ENCODE peak calls at places on chromosomes 4 and X, in four cellular contexts. One of them, this sample, is unnamed.

GRCh38 chr4:8871417-8872401 is at the start of gene HMX1:
- DNase-seq in mesothelial cell of epicardium: peak; percentile 75
- DNase-seq in NB4: no peak
- DNase-seq in fibroblast of pulmonary artery: no peak
- DNase-seq in this sample: no peak

GRCh38 chr4:56007154-56007553 is 58.4 kb downstream of the CEP135 start:
- DNase-seq in mesothelial cell of epicardium: no peak
- DNase-seq in NB4: peak; percentile 1
- DNase-seq in fibroblast of pulmonary artery: peak; percentile 3
- DNase-seq in this sample: no peak

GRCh38 chr4:141395246-141395830 is 174.6 kb downstream of the ZNF330 start:
- DNase-seq in mesothelial cell of epicardium: no peak
- DNase-seq in NB4: no peak
- DNase-seq in fibroblast of pulmonary artery: no peak
- DNase-seq in this sample: no peak

GRCh38 chrX:47285762-47286320 is 53.0 kb downstream of the USP11 start:
- DNase-seq in mesothelial cell of epicardium: no peak
- DNase-seq in NB4: no peak
- DNase-seq in fibroblast of pulmonary artery: peak; percentile 4
- DNase-seq in this sample: no peak

GRCh38 chrX:1012678-1013300 is 199.7 kb downstream of the CRLF2 start:
- DNase-seq in mesothelial cell of epicardium: no peak
- DNase-seq in NB4: no peak
- DNase-seq in fibroblast of pulmonary artery: no peak
- DNase-seq in this sample: no peak

GRCh38 chr4:7026107-7026506 is 17.1 kb upstream of the TADA2B start:
- DNase-seq in mesothelial cell of epicardium: no peak
- DNase-seq in NB4: no peak
- DNase-seq in fibroblast of pulmonary artery: no peak
- DNase-seq in this sample: no peak

GRCh38 chrX:64204701-64205440 is 637 bp downstream of the AMER1 start:
- DNase-seq in mesothelial cell of epicardium: peak; percentile 48
- DNase-seq in NB4: peak; percentile 64
- DNase-seq in fibroblast of pulmonary artery: peak; percentile 27
- DNase-seq in this sample: peak; percentile 28

GRCh38 chrX:16573781-16574180 is 76.2 kb upstream of the S100G start:
- DNase-seq in mesothelial cell of epicardium: no peak
- DNase-seq in NB4: no peak
- DNase-seq in fibroblast of pulmonary artery: peak; percentile 49
- DNase-seq in this sample: no peak

GRCh38 chr4:128858875-128859696 is 49.6 kb downstream of the JADE1 start:
- DNase-seq in mesothelial cell of epicardium: no peak
- DNase-seq in NB4: no peak
- DNase-seq in fibroblast of pulmonary artery: peak; percentile 72
- DNase-seq in this sample: no peak

GRCh38 chr4:84091266-84091665 is 407.8 kb downstream of the NKX6-1 start:
- DNase-seq in mesothelial cell of epicardium: no peak
- DNase-seq in NB4: no peak
- DNase-seq in fibroblast of pulmonary artery: no peak
- DNase-seq in this sample: no peak

GRCh38 chr4:124710253-124710849 is 2.2 kb downstream of the ANKRD50 start:
- DNase-seq in mesothelial cell of epicardium: no peak
- DNase-seq in NB4: peak; percentile 6
- DNase-seq in fibroblast of pulmonary artery: peak; percentile 35
- DNase-seq in this sample: no peak

GRCh38 chr4:124947622-124948265 is 235.2 kb upstream of the ANKRD50 start:
- DNase-seq in mesothelial cell of epicardium: no peak
- DNase-seq in NB4: no peak
- DNase-seq in fibroblast of pulmonary artery: peak; percentile 49
- DNase-seq in this sample: no peak

GRCh38 chr4:16952462-16952871 is 54.0 kb upstream of the LDB2 start:
- DNase-seq in mesothelial cell of epicardium: no peak
- DNase-seq in NB4: no peak
- DNase-seq in fibroblast of pulmonary artery: no peak
- DNase-seq in this sample: no peak

GRCh38 chr4:78644744-78645330 is 93.3 kb downstream of the ANXA3 start:
- DNase-seq in mesothelial cell of epicardium: no peak
- DNase-seq in NB4: peak; percentile 64
- DNase-seq in fibroblast of pulmonary artery: peak; percentile 91
- DNase-seq in this sample: peak; percentile 45

GRCh38 chrX:107978707-107979307 is 3.4 kb downstream of the TEX13B start:
- DNase-seq in mesothelial cell of epicardium: no peak
- DNase-seq in NB4: peak; percentile 26
- DNase-seq in fibroblast of pulmonary artery: peak; percentile 55
- DNase-seq in this sample: no peak

GRCh38 chrX:147333821-147334220 is 519.3 kb upstream of the CXorf51A start:
- DNase-seq in mesothelial cell of epicardium: no peak
- DNase-seq in NB4: no peak
- DNase-seq in fibroblast of pulmonary artery: no peak
- DNase-seq in this sample: no peak

GRCh38 chrX:70455366-70456202 is 10.9 kb downstream of the DLG3 start:
- DNase-seq in mesothelial cell of epicardium: no peak
- DNase-seq in NB4: no peak
- DNase-seq in fibroblast of pulmonary artery: no peak
- DNase-seq in this sample: no peak

GRCh38 chr4:90245837-90246236 is 118.6 kb downstream of the CCSER1 start:
- DNase-seq in mesothelial cell of epicardium: no peak
- DNase-seq in NB4: no peak
- DNase-seq in fibroblast of pulmonary artery: no peak
- DNase-seq in this sample: no peak

GRCh38 chr4:138243369-138243768 is 1.2 kb upstream of the SLC7A11 start:
- DNase-seq in mesothelial cell of epicardium: no peak
- DNase-seq in NB4: no peak
- DNase-seq in fibroblast of pulmonary artery: no peak
- DNase-seq in this sample: no peak

This sample was measured in B cell.